ENCODE peak calls at places on chromosomes 1 and 21, in six cellular contexts. C, Y, M, X, G and H are unnamed samples.

GRCh38 chr1:54645806-54646676 is 4.5 kb downstream of the MROH7 start:
- DNase-seq in G (no peak), X (no peak), Y (no peak), M (no peak), C (no peak), H (no peak)

GRCh38 chr1:16191309-16191708 is 21.1 kb downstream of the ARHGEF19 start:
- DNase-seq in X (no peak), Y (no peak), G (no peak), C (no peak), M (no peak), H (no peak)

GRCh38 chr1:203492486-203493130 is 1.3 kb upstream of the OPTC start:
- DNase-seq in C (no peak), X (no peak), G (no peak), M (no peak), Y (no peak), H (no peak)

GRCh38 chr1:113998361-113998760 is 19.1 kb downstream of the OLFML3 start:
- DNase-seq in X (no peak), C (no peak), M (no peak), G (no peak), Y (no peak), H (no peak)

GRCh38 chr1:86259390-86259789 is 102.8 kb upstream of the COL24A1 start:
- DNase-seq in C (peak), M (no peak), X (no peak), G (no peak), Y (peak), H (no peak)

GRCh38 chr21:38793926-38794713 is 11.6 kb upstream of the ETS2 start:
- DNase-seq in M (no peak), Y (no peak), C (no peak), X (no peak), G (no peak), H (no peak)

GRCh38 chr1:63487336-63488065 is 35.5 kb downstream of the ITGB3BP start:
- DNase-seq in X (no peak), M (no peak), C (peak), Y (no peak), G (no peak), H (no peak)

GRCh38 chr1:81801032-81801833 is 499 bp downstream of the ADGRL2 start:
- DNase-seq in C (peak), X (peak), Y (peak), G (peak), M (peak), H (no peak)

GRCh38 chr1:165887877-165888551 is 60.6 kb downstream of the UCK2 start:
- DNase-seq in X (no peak), Y (no peak), M (no peak), G (no peak), C (no peak), H (no peak)

GRCh38 chr1:168112673-168113305 is 23.9 kb downstream of the GPR161 start:
- DNase-seq in X (no peak), C (peak), G (no peak), Y (no peak), M (peak), H (no peak)

GRCh38 chr1:217059401-217059800 is 336.2 kb upstream of the ESRRG start:
- DNase-seq in G (no peak), M (no peak), C (no peak), X (no peak), Y (no peak), H (no peak)

GRCh38 chr1:204513117-204513716 is 3.0 kb upstream of the MDM4 start:
- DNase-seq in Y (no peak), M (no peak), X (no peak), C (no peak), G (peak), H (no peak)

GRCh38 chr1:13570924-13571323 is 12.7 kb upstream of the PDPN start:
- DNase-seq in M (no peak), Y (no peak), C (no peak), G (no peak), X (no peak), H (no peak)

GRCh38 chr1:101613549-101613948 is 376.7 kb downstream of the S1PR1 start:
- DNase-seq in Y (no peak), M (no peak), G (no peak), X (no peak), C (peak), H (no peak)

GRCh38 chr1:204251926-204252689 is 38.3 kb upstream of the GOLT1A start:
- DNase-seq in C (no peak), X (no peak), G (no peak), M (no peak), Y (no peak), H (no peak)

GRCh38 chr1:199460933-199461332 is 566.6 kb upstream of the NR5A2 start:
- DNase-seq in X (no peak), Y (no peak), C (peak), G (no peak), M (no peak), H (no peak)

GRCh38 chr1:200262326-200262965 is 147.4 kb downstream of the ZNF281 start:
- DNase-seq in Y (no peak), G (peak), C (no peak), M (no peak), X (no peak), H (no peak)

GRCh38 chr1:84855947-84856660 is 36.9 kb downstream of the LPAR3 start:
- DNase-seq in C (no peak), Y (no peak), X (no peak), G (no peak), M (no peak), H (no peak)

GRCh38 chr21:45330075-45330781 is 42.5 kb upstream of the POFUT2 start:
- DNase-seq in M (peak), X (no peak), C (peak), G (no peak), Y (peak), H (peak)

GRCh38 chr1:201041011-201041410 is 17.5 kb upstream of the KIF21B start:
- DNase-seq in X (no peak), Y (no peak), M (no peak), C (no peak), G (no peak), H (no peak)

GRCh38 chr1:112114540-112114939 is 125.1 kb upstream of the KCND3 start:
- DNase-seq in C (no peak), X (no peak), G (no peak), M (no peak), Y (no peak), H (no peak)

GRCh38 chr1:3156936-3157335 is 87.9 kb downstream of the PRDM16 start:
- DNase-seq in G (no peak), C (no peak), X (no peak), M (no peak), Y (no peak), H (no peak)

GRCh38 chr1:40110389-40110788 is 13.3 kb upstream of the PPT1 start:
- DNase-seq in Y (no peak), X (no peak), C (no peak), M (no peak), G (no peak), H (no peak)

GRCh38 chr21:17159697-17160096 is 353.1 kb upstream of the CXADR start:
- DNase-seq in Y (no peak), X (no peak), G (no peak), C (no peak), M (no peak), H (no peak)

GRCh38 chr1:234691567-234691966 is 81.6 kb upstream of the IRF2BP2 start:
- DNase-seq in Y (no peak), M (no peak), C (no peak), X (no peak), G (no peak), H (no peak)
- TF ChIP-seq CTCF in Y (peak), M (peak), C (peak), X (peak), G (no peak), H (peak)

GRCh38 chr1:159705251-159705910 is 9.0 kb downstream of the CRP start:
- DNase-seq in G (no peak), Y (no peak), X (no peak), C (no peak), M (no peak), H (no peak)

GRCh38 chr1:159705911-159706270 is 8.5 kb downstream of the CRP start:
- DNase-seq in M (no peak), Y (no peak), G (no peak), C (no peak), X (no peak), H (no peak)

GRCh38 chr1:159699653-159700052 is 14.7 kb downstream of the CRP start:
- DNase-seq in G (no peak), X (no peak), M (no peak), C (no peak), Y (no peak), H (no peak)

DNA sequence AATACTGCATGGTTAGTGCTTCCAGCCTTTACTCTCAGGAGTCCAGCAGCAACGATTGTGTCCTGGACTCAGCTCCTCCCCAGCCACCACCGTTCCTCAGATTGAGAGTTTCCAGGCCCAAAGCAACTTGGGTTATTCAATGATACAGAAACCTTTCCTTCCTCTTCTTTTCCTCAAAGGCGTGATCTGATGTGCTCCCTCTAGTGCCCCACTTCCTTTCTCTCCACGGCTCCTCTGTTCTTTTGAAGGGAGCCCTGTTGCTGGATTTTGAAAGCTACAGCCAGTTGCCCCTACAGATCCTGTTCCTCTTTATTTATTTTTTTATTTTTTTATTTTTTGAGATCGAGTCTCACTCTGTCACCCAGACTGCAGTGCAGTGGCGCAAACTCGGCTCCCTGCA is 14.1 kb downstream of the CRP start:
- DNase-seq in C (no peak), M (no peak), Y (no peak), X (no peak), G (no peak), H (no peak)
- TF ChIP-seq CTCF in C (no peak), M (no peak), Y (no peak), X (no peak), G (no peak), H (no peak)

GRCh38 chr1:246508897-246509688 is 2.0 kb upstream of the SMYD3 start:
- DNase-seq in X (no peak), Y (no peak), G (no peak), M (no peak), C (no peak), H (no peak)

GRCh38 chr1:246503341-246503740 is 3.7 kb downstream of the SMYD3 start:
- DNase-seq in C (peak), X (no peak), M (no peak), Y (peak), G (no peak), H (no peak)

GRCh38 chr1:246506440-246506784 is 667 bp downstream of the SMYD3 start:
- DNase-seq in Y (no peak), G (peak), X (no peak), M (no peak), C (peak), H (no peak)

GRCh38 chr1:246510147-246511030 is 3.3 kb upstream of the SMYD3 start:
- DNase-seq in M (no peak), X (no peak), C (no peak), G (no peak), Y (no peak), H (no peak)

GRCh38 chr1:246506785-246507639 is at the start of gene SMYD3:
- DNase-seq in M (no peak), Y (no peak), G (peak), X (peak), C (peak), H (no peak)
- TF ChIP-seq CTCF in M (peak), Y (no peak), G (no peak), X (peak), C (no peak), H (no peak)

GRCh38 chr21:31201548-31201947 is 142.5 kb downstream of the TIAM1 start:
- DNase-seq in C (peak), X (no peak), G (peak), Y (no peak), M (no peak), H (peak)

GRCh38 chr21:31196724-31197123 is 147.3 kb downstream of the TIAM1 start:
- DNase-seq in C (no peak), X (no peak), Y (no peak), G (no peak), M (no peak), H (no peak)

GRCh38 chr21:31201144-31201543 is 142.9 kb downstream of the TIAM1 start:
- DNase-seq in Y (no peak), M (no peak), X (no peak), G (no peak), C (no peak), H (no peak)

GRCh38 chr21:31195334-31196015 is 148.6 kb downstream of the TIAM1 start:
- DNase-seq in M (no peak), X (no peak), C (no peak), Y (no peak), G (peak), H (no peak)

GRCh38 chr21:31198575-31198974 is 145.5 kb downstream of the TIAM1 start:
- DNase-seq in C (peak), X (no peak), G (peak), Y (no peak), M (peak), H (no peak)
- TF ChIP-seq CTCF in C (peak), X (peak), G (no peak), Y (peak), M (peak), H (peak)

GRCh38 chr1:83500531-83500930 is 498.4 kb downstream of the TTLL7 start:
- DNase-seq in Y (no peak), X (no peak), C (no peak), M (no peak), G (no peak), H (no peak)

GRCh38 chr1:83500987-83501591 is 497.8 kb downstream of the TTLL7 start:
- DNase-seq in M (no peak), X (no peak), G (peak), C (no peak), Y (no peak), H (no peak)

GRCh38 chr1:83495560-83495959 is 503.4 kb downstream of the TTLL7 start:
- DNase-seq in M (no peak), C (no peak), G (no peak), Y (no peak), X (no peak), H (no peak)

GRCh38 chr1:83499998-83500397 is 498.9 kb downstream of the TTLL7 start:
- DNase-seq in G (no peak), C (no peak), X (no peak), M (no peak), Y (no peak), H (no peak)

DNA sequence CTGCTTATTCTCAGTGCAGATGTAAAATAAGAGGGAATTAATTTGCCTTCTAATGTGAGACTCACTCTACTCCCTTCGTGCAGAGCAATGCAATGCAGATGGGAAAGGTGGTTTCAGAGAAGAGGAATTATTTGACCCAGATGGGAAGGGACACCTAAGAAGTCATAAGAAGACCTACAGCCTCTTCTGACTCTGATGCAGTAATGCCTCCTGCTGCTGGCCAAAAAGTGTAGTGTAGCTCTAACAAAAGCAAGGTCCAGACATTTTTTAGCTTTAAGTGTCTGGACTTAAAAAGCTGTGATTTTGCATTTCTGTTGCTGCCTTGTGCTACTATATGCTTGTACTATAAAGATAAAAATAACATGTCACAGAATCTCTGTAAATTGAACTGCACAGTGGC is 501.4 kb downstream of the TTLL7 start:
- DNase-seq in G (no peak), C (no peak), M (no peak), Y (no peak), X (no peak), H (no peak)
- TF ChIP-seq CTCF in G (peak), C (peak), M (peak), Y (peak), X (peak), H (no peak)

GRCh38 chr1:45359882-45360513 is 19.8 kb upstream of the MUTYH start:
- DNase-seq in M (no peak), X (peak), G (no peak), Y (peak), C (peak), H (peak)
- TF ChIP-seq CTCF in M (peak), X (peak), G (peak), Y (peak), C (peak), H (peak)

GRCh38 chr1:58783090-58783992 is 506 bp downstream of the JUN start:
- DNase-seq in G (peak), X (no peak), Y (no peak), M (no peak), C (peak), H (peak)

GRCh38 chr1:58781541-58782307 is 2.1 kb downstream of the JUN start:
- DNase-seq in X (peak), C (peak), Y (no peak), G (peak), M (no peak), H (peak)

GRCh38 chr1:58783993-58784757 is at the start of gene JUN:
- DNase-seq in Y (peak), C (peak), G (peak), M (peak), X (peak), H (peak)

GRCh38 chr1:58780586-58781452 is 3.0 kb downstream of the JUN start:
- DNase-seq in M (no peak), Y (no peak), C (peak), X (no peak), G (no peak), H (no peak)

DNA sequence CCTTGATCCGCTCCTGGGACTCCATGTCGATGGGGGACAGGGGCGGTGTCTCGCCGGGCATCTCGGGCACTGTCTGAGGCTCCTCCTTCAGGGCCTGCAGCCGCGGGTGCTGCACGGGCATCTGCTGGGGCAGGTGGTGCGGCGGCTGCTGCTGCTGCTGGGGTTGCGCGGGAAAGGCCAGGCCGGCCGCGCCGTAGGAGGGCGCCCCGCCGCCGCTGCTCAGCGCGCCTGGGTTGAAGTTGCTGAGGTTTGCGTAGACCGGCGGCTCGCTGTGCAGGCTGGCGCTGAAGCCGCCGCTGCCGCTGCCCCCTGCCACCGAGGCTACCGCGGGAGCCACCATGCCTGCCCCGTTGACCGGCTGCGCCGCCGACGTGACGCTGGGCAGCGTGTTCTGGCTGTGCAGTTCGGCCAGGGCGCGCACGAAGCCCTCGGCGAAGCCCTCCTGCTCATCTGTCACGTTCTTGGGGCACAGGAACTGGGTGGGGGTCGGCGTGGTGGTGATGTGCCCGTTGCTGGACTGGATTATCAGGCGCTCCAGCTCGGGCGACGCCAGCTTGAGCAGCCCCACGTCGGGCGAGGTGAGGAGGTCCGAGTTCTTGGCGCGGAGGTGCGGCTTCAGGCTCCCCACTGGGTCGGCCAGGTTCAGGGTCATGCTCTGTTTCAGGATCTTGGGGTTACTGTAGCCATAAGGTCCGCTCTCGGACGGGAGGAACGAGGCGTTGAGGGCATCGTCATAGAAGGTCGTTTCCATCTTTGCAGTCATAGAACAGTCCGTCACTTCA is 1.3 kb downstream of the JUN start:
- DNase-seq in Y (no peak), X (peak), M (no peak), C (peak), G (peak), H (peak)
- TF ChIP-seq CTCF in Y (no peak), X (no peak), M (peak), C (no peak), G (peak), H (no peak)

GRCh38 chr1:48552420-48552819 is 80.4 kb upstream of the SPATA6 start:
- DNase-seq in C (no peak), G (peak), X (no peak), Y (no peak), M (no peak), H (no peak)
- TF ChIP-seq CTCF in C (peak), G (no peak), X (peak), Y (no peak), M (no peak), H (no peak)